ENCODE peak calls at places on chromosome 19, in seven cellular contexts. A, V, P, D, N, Z and E are unnamed samples.

GRCh38 chr19:28859811-28860210 is 353.1 kb downstream of the UQCRFS1 start:
- DNase-seq in V (no peak), P (no peak), Z (no peak), A (no peak), N (no peak), D (no peak), E (no peak)

GRCh38 chr19:3823345-3823704 is 37.1 kb upstream of the MATK start:
- DNase-seq in D (no peak), A (no peak), V (no peak), N (no peak), P (no peak), Z (no peak), E (no peak)

GRCh38 chr19:32200312-32201038 is 144.9 kb upstream of the ZNF507 start:
- DNase-seq in A (no peak), V (no peak), P (no peak), Z (no peak), D (peak; percentile 40), N (no peak), E (no peak)

GRCh38 chr19:46913852-46914430 is 53.1 kb downstream of the ARHGAP35 start:
- DNase-seq in D (no peak), V (peak; percentile 78), N (no peak), Z (no peak), P (no peak), A (peak; percentile 91), E (no peak)

GRCh38 chr19:2587001-2587719 is 111.2 kb downstream of the GADD45B start:
- DNase-seq in V (no peak), P (no peak), D (no peak), A (no peak), N (no peak), Z (no peak), E (peak; percentile 55)

GRCh38 chr19:9324584-9324962 is 594 bp downstream of the ZNF559 start:
- DNase-seq in Z (no peak), V (no peak), N (no peak), A (no peak), D (no peak), P (no peak), E (no peak)

GRCh38 chr19:16461630-16462051 is 10.1 kb downstream of the EPS15L1 start:
- DNase-seq in N (no peak), V (no peak), P (no peak), D (peak; percentile 18), A (no peak), Z (no peak), E (no peak)

GRCh38 chr19:55638864-55639359 is 1.9 kb upstream of the ZNF580 start:
- DNase-seq in P (peak; percentile 61), V (peak; percentile 32), A (peak; percentile 86), D (no peak), N (no peak), Z (peak; percentile 70), E (peak; percentile 62)

GRCh38 chr19:47421244-47421786 is 2.0 kb upstream of the MEIS3 start:
- DNase-seq in P (no peak), D (no peak), N (no peak), Z (no peak), V (no peak), A (no peak), E (no peak)

GRCh38 chr19:36436531-36436930 is 18.1 kb upstream of the ZFP82 start:
- DNase-seq in N (no peak), A (peak; percentile 55), Z (no peak), P (no peak), V (no peak), D (no peak), E (no peak)

GRCh38 chr19:40461669-40462221 is 3.8 kb downstream of the BLVRB start:
- DNase-seq in Z (no peak), P (no peak), V (no peak), D (peak; percentile 16), N (no peak), A (no peak), E (no peak)

GRCh38 chr19:31512403-31512970 is 163.3 kb upstream of the TSHZ3 start:
- DNase-seq in Z (no peak), A (no peak), P (no peak), V (no peak), D (no peak), N (no peak), E (no peak)

GRCh38 chr19:53909471-53910169 is 542 bp downstream of the CACNG7 start:
- DNase-seq in V (no peak), D (no peak), P (no peak), N (no peak), A (no peak), Z (no peak), E (peak; percentile 70)

GRCh38 chr19:16628984-16629691 is 1.1 kb upstream of the MED26 start:
- DNase-seq in Z (no peak), D (no peak), P (no peak), V (peak; percentile 22), A (peak; percentile 70), N (no peak), E (no peak)

GRCh38 chr19:45153339-45154063 is 7.3 kb downstream of the NKPD1 start:
- DNase-seq in D (peak; percentile 41), V (no peak), N (no peak), P (peak; percentile 12), Z (peak; percentile 55), A (peak; percentile 54), E (peak; percentile 75)

GRCh38 chr19:57903298-57904174 is 12.9 kb downstream of the ZNF417 start:
- DNase-seq in Z (no peak), N (peak; percentile 2), D (no peak), A (peak; percentile 87), P (no peak), V (peak; percentile 32), E (no peak)

GRCh38 chr19:40216777-40217026 is 1.5 kb downstream of the TTC9B start:
- DNase-seq in V (no peak), Z (no peak), P (no peak), D (no peak), A (no peak), N (no peak), E (no peak)

GRCh38 chr19:18438331-18439024 is 545 bp upstream of the ISYNA1 start:
- DNase-seq in A (peak; percentile 67), P (no peak), D (no peak), Z (no peak), V (no peak), N (no peak), E (peak; percentile 90)

GRCh38 chr19:54451331-54451871 is 2.4 kb downstream of the LENG8 start:
- DNase-seq in Z (no peak), V (no peak), D (no peak), P (no peak), A (peak; percentile 60), N (no peak), E (peak; percentile 70)

GRCh38 chr19:955803-956746 is 28.1 kb upstream of the WDR18 start:
- DNase-seq in P (no peak), V (no peak), Z (no peak), A (no peak), D (no peak), N (no peak), E (peak; percentile 85)

GRCh38 chr19:28519950-28520861 is 692.7 kb downstream of the UQCRFS1 start:
- DNase-seq in P (no peak), Z (no peak), A (no peak), V (no peak), N (peak; percentile 78), D (peak; percentile 0), E (no peak)

GRCh38 chr19:2475018-2475701 is 767 bp upstream of the GADD45B start:
- DNase-seq in N (no peak), A (peak; percentile 63), D (peak; percentile 45), Z (peak; percentile 83), V (no peak), P (peak; percentile 47), E (peak; percentile 88)

GRCh38 chr19:6396305-6396704 is 3.3 kb upstream of the GTF2F1 start:
- DNase-seq in P (no peak), D (no peak), Z (no peak), A (no peak), V (no peak), N (no peak), E (no peak)

GRCh38 chr19:54299126-54299498 is 13.9 kb downstream of the LILRA5 start:
- DNase-seq in A (no peak), N (no peak), P (no peak), V (no peak), Z (no peak), D (no peak), E (no peak)

GRCh38 chr19:42424345-42424707 is 2.9 kb downstream of the LIPE start:
- DNase-seq in A (no peak), Z (no peak), V (no peak), D (no peak), P (no peak), N (no peak), E (no peak)

GRCh38 chr19:50565984-50566903 is 2.0 kb downstream of the LRRC4B start:
- DNase-seq in A (no peak), D (peak; percentile 65), Z (peak; percentile 33), V (no peak), N (no peak), P (no peak), E (no peak)